ENCODE peak calls at places on chromosomes 12 and 14, in nine cellular contexts. T, C, J, N, A, U, O, M and Y are unnamed samples. For H3K4me1, the result is how much of the 10 kb centered on the place peaks cover.

GRCh38 chr14:85532570-85532969 is 2.6 kb downstream of the FLRT2 start:
- DNase-seq in T (no peak), C (peak), J (no peak), N (no peak), A (no peak), U (no peak), O (no peak), M (no peak), Y (no peak)

GRCh38 chr12:124394462-124395128 is 99.7 kb downstream of the RFLNA start:
- DNase-seq in T (no peak), C (no peak), J (no peak), N (no peak), A (no peak), U (no peak), O (no peak), M (peak), Y (no peak)

GRCh38 chr12:130685850-130686249 is 30.2 kb downstream of the RIMBP2 start:
- DNase-seq in T (no peak), C (no peak), J (no peak), N (no peak), A (no peak), U (no peak), O (no peak), M (no peak), Y (no peak)

GRCh38 chr12:47935196-47935595 is 28.2 kb upstream of the TMEM106C start:
- DNase-seq in T (peak), C (peak), J (no peak), N (peak), A (peak), U (no peak), O (no peak), M (peak), Y (peak)

GRCh38 chr14:72888636-72889201 is 5.2 kb downstream of the DPF3 start:
- DNase-seq in T (no peak), C (peak), J (no peak), N (no peak), A (no peak), U (no peak), O (no peak), M (peak), Y (no peak)

GRCh38 chr14:104931771-104932675 is 7.3 kb downstream of the PLD4 start:
- DNase-seq in T (peak), C (peak), J (no peak), N (no peak), A (no peak), U (no peak), O (no peak), M (peak), Y (no peak)

GRCh38 chr14:97946291-97946690 is 1149.1 kb downstream of the VRK1 start:
- DNase-seq in T (no peak), C (peak), J (no peak), N (no peak), A (no peak), U (no peak), O (no peak), M (no peak), Y (no peak)

GRCh38 chr12:107668320-107668719 is 17.3 kb upstream of the PWP1 start:
- DNase-seq in T (no peak), C (no peak), J (no peak), N (no peak), A (no peak), U (no peak), O (no peak), M (peak), Y (no peak)

GRCh38 chr12:26338574-26339572 is 143.5 kb downstream of the SSPN start:
- DNase-seq in T (no peak), C (no peak), J (no peak), N (no peak), A (no peak), U (no peak), O (no peak), M (peak), Y (no peak)

GRCh38 chr12:124625867-124626675 is 58.7 kb upstream of the NCOR2 start:
- DNase-seq in T (no peak), C (peak), J (peak), N (peak), A (peak), U (peak), O (peak), M (peak), Y (peak)

GRCh38 chr12:92363295-92364146 is 217.9 kb upstream of the BTG1 start:
- DNase-seq in T (peak), C (no peak), J (no peak), N (peak), A (peak), U (peak), O (no peak), M (peak), Y (peak)

GRCh38 chr14:43503508-43503907 is 1003.6 kb downstream of the FSCB start:
- DNase-seq in T (no peak), C (no peak), J (no peak), N (peak), A (no peak), U (no peak), O (no peak), M (no peak), Y (peak)

GRCh38 chr12:76247026-76247688 is 101.1 kb downstream of the BBS10 start:
- DNase-seq in T (no peak), C (no peak), J (no peak), N (no peak), A (no peak), U (no peak), O (no peak), M (peak), Y (peak)

GRCh38 chr12:132478845-132479244 is 11.1 kb upstream of the FBRSL1 start:
- DNase-seq in T (no peak), C (no peak), J (no peak), N (no peak), A (no peak), U (no peak), O (no peak), M (no peak), Y (no peak)

GRCh38 chr12:20210795-20211194 is 157.5 kb upstream of the PDE3A start:
- DNase-seq in T (no peak), C (no peak), J (no peak), N (no peak), A (no peak), U (no peak), O (no peak), M (no peak), Y (no peak)

GRCh38 chr12:46908236-46908935 is 82.6 kb upstream of the SLC38A4 start:
- DNase-seq in T (no peak), C (no peak), J (no peak), N (no peak), A (no peak), U (no peak), O (peak), M (peak), Y (peak)

GRCh38 chr14:29442720-29443119 is 484.9 kb downstream of the PRKD1 start:
- DNase-seq in T (no peak), C (no peak), J (no peak), N (no peak), A (no peak), U (no peak), O (no peak), M (peak), Y (no peak)

GRCh38 chr12:124391340-124392261 is 96.7 kb downstream of the RFLNA start:
- DNase-seq in T (no peak), C (no peak), J (peak), N (no peak), A (peak), U (peak), O (peak), M (peak), Y (no peak)

GRCh38 chr14:87745507-87746118 is 247.4 kb downstream of the GALC start:
- DNase-seq in T (peak), C (peak), J (no peak), N (peak), A (no peak), U (no peak), O (peak), M (peak), Y (peak)

GRCh38 chr14:61089126-61089750 is 108.2 kb downstream of the SLC38A6 start:
- DNase-seq in T (no peak), C (peak), J (no peak), N (no peak), A (no peak), U (no peak), O (no peak), M (no peak), Y (no peak)

GRCh38 chr12:39272934-39273770 is 169.8 kb downstream of the KIF21A start:
- DNase-seq in T (peak), C (peak), J (no peak), N (peak), A (no peak), U (no peak), O (no peak), M (peak), Y (peak)

GRCh38 chr12:126210448-126210847 is 1145.2 kb downstream of the AACS start:
- DNase-seq in T (no peak), C (no peak), J (no peak), N (peak), A (no peak), U (no peak), O (no peak), M (no peak), Y (no peak)

GRCh38 chr14:73014105-73014504 is 12.8 kb downstream of the ZFYVE1 start:
- DNase-seq in T (no peak), C (no peak), J (no peak), N (no peak), A (no peak), U (no peak), O (peak), M (peak), Y (no peak)

GRCh38 chr12:6963741-6964446 is 6.6 kb downstream of the PHB2 start:
- DNase-seq in T (no peak), C (peak), J (peak), N (peak), A (peak), U (no peak), O (no peak), M (no peak), Y (no peak)

GRCh38 chr12:6964605-6965025 is 5.8 kb downstream of the PHB2 start:
- DNase-seq in T (no peak), C (no peak), J (peak), N (no peak), A (no peak), U (no peak), O (no peak), M (no peak), Y (no peak)

GRCh38 chr12:6965714-6966113 is 4.8 kb downstream of the PHB2 start:
- DNase-seq in T (no peak), C (peak), J (no peak), N (no peak), A (no peak), U (no peak), O (no peak), M (no peak), Y (no peak)

GRCh38 chr12:6966351-6966750 is 4.1 kb downstream of the PHB2 start:
- DNase-seq in T (no peak), C (no peak), J (no peak), N (no peak), A (no peak), U (no peak), O (no peak), M (no peak), Y (no peak)

DNA sequence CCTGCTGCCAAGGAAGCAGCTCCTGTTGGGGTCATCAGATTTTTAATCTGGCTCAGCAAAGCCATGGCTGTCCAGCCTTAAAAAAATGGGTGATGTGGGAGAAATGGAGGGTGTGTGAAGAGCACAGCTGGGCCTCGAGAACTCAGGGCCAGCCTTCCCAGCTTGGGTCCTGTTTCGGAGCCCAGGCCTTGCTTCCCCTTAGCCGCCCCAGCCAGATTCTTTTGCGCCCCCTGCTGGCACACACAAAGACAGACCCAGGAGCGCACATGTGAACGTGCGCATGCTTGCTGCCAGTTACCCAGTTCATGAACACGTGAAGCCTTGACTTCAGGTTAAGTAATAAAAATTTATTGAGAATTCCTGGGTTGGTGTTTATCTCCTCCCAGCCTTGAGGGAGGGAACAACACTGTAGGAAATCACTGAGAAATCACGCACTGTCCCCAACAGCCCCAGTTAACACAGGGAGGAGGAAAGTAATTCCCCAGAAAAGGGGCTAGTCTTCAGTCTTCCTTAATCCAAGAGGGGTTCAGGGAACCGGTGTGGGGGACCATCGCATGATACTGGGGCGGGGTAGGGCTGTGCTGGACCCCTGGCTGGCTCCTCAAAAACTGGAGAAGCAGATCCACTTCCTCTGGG is 5.3 kb downstream of the PHB2 start:
- DNase-seq in T (peak), C (peak), J (peak), N (peak), A (peak), U (peak), O (peak), M (peak), Y (peak)
- H3K4me1 ChIP-seq in T (under half), C (under half), J (under half), N (under half), A (under half), U (half or more), O (half or more), M (under half), Y (under half)

GRCh38 chr12:112133418-112133817 is 8.1 kb downstream of the TRAFD1 start:
- DNase-seq in T (no peak), C (no peak), J (no peak), N (no peak), A (no peak), U (no peak), O (no peak), M (no peak), Y (no peak)

GRCh38 chr12:112134731-112135130 is 9.4 kb downstream of the TRAFD1 start:
- DNase-seq in T (no peak), C (no peak), J (no peak), N (no peak), A (no peak), U (no peak), O (no peak), M (no peak), Y (no peak)

GRCh38 chr12:112131686-112132085 is 6.3 kb downstream of the TRAFD1 start:
- DNase-seq in T (no peak), C (no peak), J (no peak), N (no peak), A (no peak), U (no peak), O (no peak), M (no peak), Y (no peak)

GRCh38 chr12:112126916-112127315 is 1.6 kb downstream of the TRAFD1 start:
- DNase-seq in T (no peak), C (peak), J (no peak), N (no peak), A (no peak), U (no peak), O (no peak), M (peak), Y (no peak)

DNA sequence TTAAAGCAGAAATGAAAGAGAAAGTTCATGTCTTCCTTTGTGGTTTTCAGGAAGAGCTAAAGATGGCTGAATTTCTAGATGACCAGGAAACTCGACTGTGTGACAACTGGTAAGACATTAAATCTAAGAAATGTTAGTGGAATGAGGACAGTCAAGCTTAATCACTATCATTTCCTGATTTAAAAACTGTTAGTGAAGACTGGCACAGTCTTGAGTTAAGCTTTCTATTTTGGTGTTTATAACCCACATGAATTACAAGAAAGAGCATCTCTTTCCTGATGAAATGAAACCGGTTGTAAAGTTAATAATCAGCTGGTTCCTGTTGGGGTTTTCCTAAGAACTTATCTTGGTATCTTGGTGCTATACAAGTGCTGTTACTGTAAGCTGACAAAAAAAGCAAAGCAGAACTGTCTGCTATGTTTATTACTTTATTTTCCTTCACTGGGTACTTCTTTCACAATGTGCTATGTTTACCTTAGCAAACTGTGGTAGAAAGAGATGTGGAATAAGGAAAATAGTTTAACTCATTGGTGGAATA is 5.2 kb downstream of the TRAFD1 start:
- DNase-seq in T (no peak), C (no peak), J (no peak), N (peak), A (no peak), U (no peak), O (peak), M (no peak), Y (no peak)
- H3K27ac ChIP-seq in T (peak), C (no peak), J (no peak), N (peak), A (no peak), U (peak), O (peak), M (peak), Y (no peak)

GRCh38 chr12:53181935-53182334 is 1.2 kb upstream of the CSAD start:
- DNase-seq in T (no peak), C (peak), J (no peak), N (no peak), A (no peak), U (no peak), O (no peak), M (no peak), Y (no peak)

GRCh38 chr12:53184828-53185227 is 4.1 kb upstream of the CSAD start:
- DNase-seq in T (no peak), C (no peak), J (no peak), N (no peak), A (no peak), U (no peak), O (no peak), M (no peak), Y (no peak)

GRCh38 chr12:53180931-53181645 is 363 bp upstream of the CSAD start:
- DNase-seq in T (peak), C (peak), J (peak), N (peak), A (peak), U (no peak), O (peak), M (peak), Y (peak)

GRCh38 chr12:53180270-53180930 is at the start of the genes CSAD and ZNF740:
- DNase-seq in T (peak), C (peak), J (peak), N (peak), A (peak), U (peak), O (peak), M (peak), Y (peak)

DNA sequence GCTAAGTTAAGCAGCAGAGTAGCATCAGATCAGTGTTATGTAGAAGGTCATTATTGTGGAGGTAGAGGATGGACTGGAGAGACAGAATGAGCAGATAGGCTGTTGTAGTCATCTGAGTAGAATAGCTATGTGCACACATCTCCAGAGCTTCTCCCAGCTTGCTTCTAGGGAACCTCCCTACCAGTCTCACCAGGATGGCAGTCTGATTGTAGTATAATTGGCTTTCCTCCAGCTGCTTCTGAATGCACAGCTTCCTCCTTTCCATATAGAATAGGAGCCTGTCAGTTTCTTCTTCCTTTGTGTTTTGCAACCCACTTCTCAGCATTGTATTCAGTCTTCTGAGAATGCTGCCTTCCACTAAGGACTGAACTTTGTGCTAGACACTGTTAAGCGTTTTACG is 2.1 kb upstream of the CSAD start:
- DNase-seq in T (no peak), C (no peak), J (no peak), N (no peak), A (no peak), U (no peak), O (no peak), M (no peak), Y (no peak)
- H3K4me3 ChIP-seq in T (no peak), C (peak), J (no peak), N (no peak), A (no peak), U (no peak), O (no peak), M (peak), Y (no peak)

GRCh38 chr14:68211421-68211820 is 391.8 kb downstream of the RAD51B start:
- DNase-seq in T (no peak), C (no peak), J (no peak), N (no peak), A (no peak), U (no peak), O (peak), M (peak), Y (no peak)
- H3K4me1 ChIP-seq in T (under half), C (under half), J (under half), N (under half), A (under half), U (under half), O (under half), M (under half), Y (under half)

DNA sequence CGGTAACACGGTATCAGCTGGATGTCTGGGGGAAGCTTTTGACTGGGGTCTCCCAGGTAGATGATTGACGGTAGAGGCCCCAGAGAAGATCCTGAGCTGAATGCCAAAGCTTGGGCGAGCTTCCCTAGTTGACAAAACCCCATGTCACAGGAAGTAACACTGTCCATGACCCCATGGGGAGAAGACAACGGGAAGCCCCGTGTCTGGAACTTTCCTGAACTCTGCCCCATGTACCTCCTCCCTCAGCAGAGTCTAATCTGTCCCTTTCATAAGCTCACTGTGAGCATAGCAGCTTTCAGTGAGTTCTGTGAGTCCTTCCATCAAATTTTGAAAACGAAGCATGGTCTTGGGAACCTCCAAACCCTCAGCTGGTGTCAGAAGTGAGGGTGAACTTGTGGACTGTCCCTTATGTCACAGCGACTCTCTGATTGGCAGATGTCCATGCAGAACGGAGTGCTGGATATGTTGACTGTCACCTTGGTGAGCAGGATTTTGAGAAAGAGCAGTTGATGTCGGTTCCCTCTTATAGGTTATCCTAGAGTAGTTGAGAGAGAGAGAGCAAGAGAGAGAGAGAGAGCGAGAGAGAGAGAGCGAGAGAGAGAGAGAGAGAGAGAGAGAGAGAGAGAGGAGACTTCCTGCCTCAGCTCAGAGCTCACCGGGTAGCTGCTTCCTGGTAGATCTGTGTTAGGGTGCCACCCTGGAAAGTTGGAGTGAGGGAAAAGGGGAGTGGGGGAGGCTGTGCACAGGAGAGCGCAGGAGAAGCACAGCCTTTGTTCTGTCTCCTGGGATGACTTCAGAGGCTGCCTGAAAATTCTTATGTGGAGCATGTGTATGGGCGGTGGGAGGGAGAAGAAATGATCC is 29.9 kb upstream of the BEGAIN start:
- DNase-seq in T (no peak), C (peak), J (no peak), N (no peak), A (no peak), U (no peak), O (no peak), M (no peak), Y (no peak)
- H3K27ac ChIP-seq in T (no peak), C (no peak), J (no peak), N (no peak), A (no peak), U (no peak), O (no peak), M (no peak), Y (no peak)